ENCODE peak calls at places on chromosomes 16 and 17, in eight cellular contexts. X, O, Z, A, I, S, L and W are unnamed samples.

GRCh38 chr16:80670170-80670865 is 129.5 kb downstream of the DYNLRB2 start:
- DNase-seq in X (no peak), I (no peak), A (no peak), O (no peak), L (no peak), Z (peak), S (no peak), W (no peak)

GRCh38 chr17:68231536-68231935 is 16.3 kb upstream of the AMZ2 start:
- DNase-seq in I (no peak), X (no peak), O (no peak), S (no peak), L (no peak), Z (no peak), A (no peak), W (no peak)

GRCh38 chr16:24848065-24848464 is 2.3 kb downstream of the SLC5A11 start:
- DNase-seq in L (no peak), Z (no peak), I (peak), O (no peak), X (no peak), S (no peak), A (no peak), W (no peak)

GRCh38 chr16:56298948-56299602 is 107.8 kb downstream of the GNAO1 start:
- DNase-seq in O (no peak), A (peak), I (no peak), S (no peak), L (no peak), Z (no peak), X (no peak), W (peak)

GRCh38 chr17:77311371-77311981 is 170.7 kb downstream of the SEC14L1 start:
- DNase-seq in I (no peak), A (peak), S (no peak), L (no peak), Z (no peak), X (no peak), O (no peak), W (no peak)

GRCh38 chr16:27285676-27286196 is 17.2 kb upstream of the NSMCE1 start:
- DNase-seq in I (no peak), L (peak), X (no peak), S (no peak), O (no peak), Z (no peak), A (no peak), W (peak)

GRCh38 chr16:66906916-66907836 is 11.5 kb downstream of the CDH16 start:
- DNase-seq in O (no peak), X (no peak), Z (no peak), I (no peak), L (no peak), A (no peak), S (no peak), W (no peak)

GRCh38 chr17:31608659-31609254 is 217.3 kb downstream of the RAB11FIP4 start:
- DNase-seq in S (no peak), L (no peak), O (no peak), A (no peak), I (no peak), X (no peak), Z (no peak), W (no peak)

GRCh38 chr17:77706938-77707337 is 251.6 kb upstream of the TNRC6C start:
- DNase-seq in I (no peak), Z (peak), S (no peak), X (no peak), O (no peak), L (no peak), A (no peak), W (no peak)